ENCODE peak calls at places on chromosomes 3 and 15, in ten cellular contexts. B, C, Y, H, V, I, Q, N, S and P are unnamed samples.

GRCh38 chr3:11643212-11644087 is at the start of gene VGLL4:
- DNase-seq in B (peak; percentile 73), C (peak; percentile 80), Y (peak; percentile 88), H (peak; percentile 96), V (peak; percentile 92), I (peak; percentile 51), Q (peak; percentile 59), N (peak; percentile 68), S (peak; percentile 90), P (peak; percentile 72)

GRCh38 chr15:70140543-70141375 is 43.0 kb upstream of the TLE3 start:
- DNase-seq in B (no peak), C (no peak), Y (peak; percentile 44), H (no peak), V (peak; percentile 25), I (no peak), Q (peak; percentile 8), N (no peak), S (peak; percentile 73), P (no peak)

GRCh38 chr3:98012974-98013373 is 22.1 kb downstream of the GABRR3 start:
- DNase-seq in B (no peak), C (no peak), Y (no peak), H (no peak), V (peak; percentile 6), I (no peak), Q (no peak), N (no peak), S (no peak), P (no peak)

GRCh38 chr3:15491143-15491542 is 30.4 kb downstream of the COLQ start:
- DNase-seq in B (no peak), C (no peak), Y (no peak), H (no peak), V (no peak), I (no peak), Q (no peak), N (no peak), S (no peak), P (no peak)

GRCh38 chr3:134777341-134777740 is 17.7 kb upstream of the EPHB1 start:
- DNase-seq in B (no peak), C (no peak), Y (no peak), H (no peak), V (no peak), I (no peak), Q (no peak), N (no peak), S (no peak), P (no peak)

GRCh38 chr15:64356443-64357040 is 569 bp upstream of the CSNK1G1 start:
- DNase-seq in B (no peak), C (no peak), Y (no peak), H (peak; percentile 8), V (peak; percentile 90), I (peak; percentile 40), Q (no peak), N (peak; percentile 93), S (peak; percentile 90), P (peak; percentile 19)

GRCh38 chr15:58521293-58521991 is 89.7 kb downstream of the LIPC start:
- DNase-seq in B (no peak), C (no peak), Y (peak; percentile 41), H (no peak), V (peak; percentile 89), I (no peak), Q (no peak), N (no peak), S (peak; percentile 89), P (no peak)

GRCh38 chr3:56323986-56324420 is 144.3 kb downstream of the ERC2 start:
- DNase-seq in B (no peak), C (no peak), Y (no peak), H (peak; percentile 49), V (peak; percentile 66), I (no peak), Q (no peak), N (no peak), S (no peak), P (no peak)

GRCh38 chr3:177516130-177517011 is 319.1 kb upstream of the TBL1XR1 start:
- DNase-seq in B (no peak), C (peak; percentile 12), Y (no peak), H (peak; percentile 77), V (peak; percentile 96), I (no peak), Q (no peak), N (no peak), S (peak; percentile 55), P (no peak)

GRCh38 chr15:81074773-81075172 is 59.3 kb upstream of the CFAP161 start:
- DNase-seq in B (no peak), C (no peak), Y (no peak), H (no peak), V (no peak), I (no peak), Q (no peak), N (no peak), S (no peak), P (no peak)

GRCh38 chr3:183975981-183976662 is 41.6 kb downstream of the ABCC5 start:
- DNase-seq in B (no peak), C (no peak), Y (no peak), H (no peak), V (peak; percentile 31), I (no peak), Q (no peak), N (no peak), S (no peak), P (no peak)

GRCh38 chr15:63041982-63042878 is at the start of gene TPM1:
- DNase-seq in B (peak; percentile 53), C (peak; percentile 55), Y (peak; percentile 63), H (peak; percentile 95), V (peak; percentile 98), I (no peak), Q (no peak), N (peak; percentile 65), S (peak; percentile 88), P (peak; percentile 77)